ENCODE peak calls at places on chromosomes 6 and 20, in seven cellular contexts. I is CD8-positive, alpha-beta T cell; N is CD4-positive, alpha-beta T cell; U is fibroblast of lung; K is CD8-positive, alpha-beta memory T cell; O is uterus; L is transverse colon. E is an unnamed sample.

GRCh38 chr6:9789201-9789600 is 625.7 kb downstream of the TFAP2A start:
- DNase-seq in I (no peak), N (no peak), U (no peak), K (no peak), O (no peak), L (no peak), E (no peak)

GRCh38 chr20:4179545-4179944 is 164.2 kb upstream of the RNF24 start:
- DNase-seq in I (no peak), N (no peak), U (no peak), K (no peak), O (no peak), L (no peak), E (no peak)

GRCh38 chr6:155493694-155494143 is 38.1 kb upstream of the NOX3 start:
- DNase-seq in I (no peak), N (no peak), U (peak; percentile 100), K (no peak), O (peak; percentile 48), L (peak; percentile 19), E (peak; percentile 41)

GRCh38 chr6:36844232-36845170 is 5.3 kb upstream of the CPNE5 start:
- DNase-seq in I (no peak), N (no peak), U (no peak), K (no peak), O (no peak), L (no peak), E (no peak)

GRCh38 chr6:151808331-151809241 is 1.1 kb downstream of the ESR1 start:
- DNase-seq in I (no peak), N (no peak), U (no peak), K (no peak), O (peak; percentile 60), L (no peak), E (no peak)

GRCh38 chr20:40753472-40753871 is 64.4 kb upstream of the MAFB start:
- DNase-seq in I (no peak), N (no peak), U (peak; percentile 8), K (no peak), O (no peak), L (no peak), E (no peak)

GRCh38 chr6:89485320-89485719 is 52.4 kb downstream of the ANKRD6 start:
- DNase-seq in I (no peak), N (no peak), U (no peak), K (no peak), O (no peak), L (no peak), E (no peak)

GRCh38 chr6:29828471-29828797 is 809 bp downstream of the HLA-G start:
- DNase-seq in I (no peak), N (no peak), U (no peak), K (no peak), O (no peak), L (no peak), E (no peak)

GRCh38 chr20:48260370-48260769 is 475.1 kb upstream of the SULF2 start:
- DNase-seq in I (no peak), N (no peak), U (no peak), K (no peak), O (peak; percentile 24), L (no peak), E (no peak)

GRCh38 chr20:11098888-11099287 is 425.1 kb upstream of the JAG1 start:
- DNase-seq in I (no peak), N (no peak), U (no peak), K (no peak), O (no peak), L (peak; percentile 46), E (no peak)

GRCh38 chr6:155273438-155273837 is 9.6 kb downstream of the CLDN20 start:
- DNase-seq in I (no peak), N (no peak), U (peak; percentile 97), K (no peak), O (no peak), L (no peak), E (no peak)

GRCh38 chr6:155412335-155412734 is 43.3 kb downstream of the NOX3 start:
- DNase-seq in I (no peak), N (no peak), U (peak; percentile 38), K (no peak), O (no peak), L (no peak), E (no peak)

GRCh38 chr6:49001856-49002255 is 461.2 kb downstream of the MMUT start:
- DNase-seq in I (no peak), N (no peak), U (peak; percentile 38), K (no peak), O (no peak), L (no peak), E (no peak)

GRCh38 chr6:29651413-29652197 is 5.3 kb upstream of the MOG start:
- DNase-seq in I (no peak), N (no peak), U (peak; percentile 18), K (peak; percentile 35), O (no peak), L (no peak), E (no peak)

GRCh38 chr20:1568166-1568490 is 10.6 kb upstream of the SIRPD start:
- DNase-seq in I (no peak), N (no peak), U (no peak), K (no peak), O (no peak), L (no peak), E (no peak)

GRCh38 chr6:168007592-168008338 is 10.3 kb downstream of the KIF25 start:
- DNase-seq in I (no peak), N (no peak), U (peak; percentile 100), K (no peak), O (no peak), L (no peak), E (peak; percentile 66)
- H3K9me3 ChIP-seq in I (no peaks in the 10 kb centered on the region), N (peaks cover 22% of the 10 kb centered on the region), U (no peaks in the 10 kb centered on the region), K (peaks cover 7% of the 10 kb centered on the region), O (no peaks in the 10 kb centered on the region), L (peaks cover 15% of the 10 kb centered on the region), E (peaks cover 24% of the 10 kb centered on the region)

GRCh38 chr20:56234110-56234509 is 14.4 kb upstream of the MC3R start:
- DNase-seq in I (no peak), N (no peak), U (no peak), K (no peak), O (no peak), L (no peak), E (no peak)
- H3K9me3 ChIP-seq in I (peaks cover 10% of the 10 kb centered on the region), N (peaks cover 9% of the 10 kb centered on the region), U (no peaks in the 10 kb centered on the region), K (no peaks in the 10 kb centered on the region), O (no peaks in the 10 kb centered on the region), L (no peaks in the 10 kb centered on the region), E (peaks cover 14% of the 10 kb centered on the region)

GRCh38 chr6:66159937-66160336 is 452.9 kb upstream of the EYS start:
- DNase-seq in I (no peak), N (no peak), U (no peak), K (no peak), O (no peak), L (no peak), E (no peak)
- H3K9me3 ChIP-seq in I (no peaks in the 10 kb centered on the region), N (peaks cover 22% of the 10 kb centered on the region), U (no peaks in the 10 kb centered on the region), K (no peaks in the 10 kb centered on the region), O (no peaks in the 10 kb centered on the region), L (peaks cover 7% of the 10 kb centered on the region), E (no peaks in the 10 kb centered on the region)

GRCh38 chr6:168711666-168712300 is 270.8 kb downstream of the SMOC2 start:
- DNase-seq in I (no peak), N (no peak), U (no peak), K (no peak), O (no peak), L (no peak), E (no peak)
- H3K9me3 ChIP-seq in I (no peaks in the 10 kb centered on the region), N (no peaks in the 10 kb centered on the region), U (no peaks in the 10 kb centered on the region), K (no peaks in the 10 kb centered on the region), O (no peaks in the 10 kb centered on the region), L (no peaks in the 10 kb centered on the region), E (no peaks in the 10 kb centered on the region)

GRCh38 chr6:161127071-161127740 is 135.6 kb downstream of the MAP3K4 start:
- DNase-seq in I (no peak), N (no peak), U (no peak), K (no peak), O (no peak), L (no peak), E (no peak)
- H3K9me3 ChIP-seq in I (peaks cover 6% of the 10 kb centered on the region), N (peaks cover 14% of the 10 kb centered on the region), U (no peaks in the 10 kb centered on the region), K (no peaks in the 10 kb centered on the region), O (no peaks in the 10 kb centered on the region), L (peaks cover 19% of the 10 kb centered on the region), E (no peaks in the 10 kb centered on the region)